ENCODE peak calls at places on chromosomes 4 and X, in eight cellular contexts. Z is stomach, O is A549, M is ovary, X is tibial nerve, T is transverse colon, R is SK-N-SH, Q is upper lobe of left lung. K is an unnamed sample.

GRCh38 chr4:159141193-159141592 is 38.3 kb downstream of the RAPGEF2 start:
- DNase-seq in Z (no peak), O (peak; percentile 1), M (no peak), X (no peak), T (no peak), R (no peak), Q (no peak), K (no peak)

GRCh38 chrX:86604620-86605019 is 456.4 kb downstream of the DACH2 start:
- DNase-seq in Z (no peak), O (no peak), M (no peak), X (no peak), T (no peak), R (no peak), Q (no peak), K (no peak)

GRCh38 chrX:47200385-47201150 is 6.9 kb downstream of the UBA1 start:
- DNase-seq in Z (no peak), O (peak; percentile 88), M (no peak), X (peak; percentile 24), T (peak; percentile 55), R (no peak), Q (no peak), K (no peak)

GRCh38 chr4:28709821-28710330 is 1849.2 kb downstream of the STIM2 start:
- DNase-seq in Z (no peak), O (no peak), M (no peak), X (no peak), T (no peak), R (no peak), Q (no peak), K (no peak)

GRCh38 chr4:94472056-94472826 is 20.5 kb downstream of the PDLIM5 start:
- DNase-seq in Z (no peak), O (no peak), M (no peak), X (no peak), T (no peak), R (no peak), Q (no peak), K (no peak)

GRCh38 chr4:149951501-149951900 is 126.7 kb upstream of the DCLK2 start:
- DNase-seq in Z (no peak), O (no peak), M (no peak), X (no peak), T (no peak), R (no peak), Q (no peak), K (no peak)

GRCh38 chrX:135081695-135082094 is 29.8 kb upstream of the RTL8A start:
- DNase-seq in Z (no peak), O (no peak), M (no peak), X (no peak), T (no peak), R (no peak), Q (no peak), K (no peak)

GRCh38 chr4:8908206-8908893 is 36.7 kb upstream of the HMX1 start:
- DNase-seq in Z (peak; percentile 24), O (no peak), M (no peak), X (no peak), T (peak; percentile 4), R (peak; percentile 27), Q (peak; percentile 14), K (peak; percentile 53)

GRCh38 chr4:105060628-105061027 is 86.0 kb upstream of the TET2 start:
- DNase-seq in Z (no peak), O (no peak), M (no peak), X (no peak), T (no peak), R (no peak), Q (no peak), K (no peak)

GRCh38 chrX:112571388-112571787 is 108.3 kb downstream of the LHFPL1 start:
- DNase-seq in Z (no peak), O (no peak), M (no peak), X (no peak), T (no peak), R (no peak), Q (no peak), K (no peak)

GRCh38 chr4:102554482-102554881 is 53.3 kb downstream of the NFKB1 start:
- DNase-seq in Z (no peak), O (no peak), M (no peak), X (no peak), T (peak; percentile 14), R (no peak), Q (no peak), K (peak; percentile 72)

GRCh38 chr4:118034061-118034785 is at the start of gene NDST3:
- DNase-seq in Z (peak; percentile 78), O (peak; percentile 75), M (peak; percentile 11), X (peak; percentile 22), T (peak; percentile 39), R (peak; percentile 81), Q (peak; percentile 65), K (no peak)

GRCh38 chr4:180028682-180029081 is 2214.5 kb upstream of the TENM3 start:
- DNase-seq in Z (no peak), O (peak; percentile 53), M (no peak), X (no peak), T (peak; percentile 23), R (peak; percentile 1), Q (peak; percentile 27), K (no peak)

GRCh38 chr4:156830356-156830755 is 141.2 kb downstream of the PDGFC start:
- DNase-seq in Z (no peak), O (no peak), M (no peak), X (no peak), T (no peak), R (no peak), Q (no peak), K (no peak)

GRCh38 chrX:55135171-55135570 is 46.4 kb downstream of the PAGE2 start:
- DNase-seq in Z (peak; percentile 48), O (peak; percentile 45), M (peak; percentile 15), X (peak; percentile 7), T (peak; percentile 43), R (peak; percentile 41), Q (peak; percentile 23), K (no peak)

GRCh38 chr4:5863461-5864113 is 29.3 kb downstream of the CRMP1 start:
- DNase-seq in Z (no peak), O (peak; percentile 62), M (no peak), X (no peak), T (no peak), R (no peak), Q (no peak), K (no peak)

GRCh38 chr4:123662827-123663226 is 266.2 kb downstream of the SPRY1 start:
- DNase-seq in Z (no peak), O (no peak), M (no peak), X (no peak), T (no peak), R (no peak), Q (no peak), K (no peak)

GRCh38 chr4:123659759-123660158 is 263.2 kb downstream of the SPRY1 start:
- DNase-seq in Z (no peak), O (peak; percentile 12), M (no peak), X (no peak), T (no peak), R (no peak), Q (no peak), K (no peak)

GRCh38 chr4:123659262-123659661 is 262.7 kb downstream of the SPRY1 start:
- DNase-seq in Z (no peak), O (no peak), M (no peak), X (no peak), T (no peak), R (no peak), Q (no peak), K (no peak)

GRCh38 chr4:123666486-123666885 is 269.9 kb downstream of the SPRY1 start:
- DNase-seq in Z (no peak), O (no peak), M (no peak), X (no peak), T (no peak), R (no peak), Q (no peak), K (no peak)

DNA sequence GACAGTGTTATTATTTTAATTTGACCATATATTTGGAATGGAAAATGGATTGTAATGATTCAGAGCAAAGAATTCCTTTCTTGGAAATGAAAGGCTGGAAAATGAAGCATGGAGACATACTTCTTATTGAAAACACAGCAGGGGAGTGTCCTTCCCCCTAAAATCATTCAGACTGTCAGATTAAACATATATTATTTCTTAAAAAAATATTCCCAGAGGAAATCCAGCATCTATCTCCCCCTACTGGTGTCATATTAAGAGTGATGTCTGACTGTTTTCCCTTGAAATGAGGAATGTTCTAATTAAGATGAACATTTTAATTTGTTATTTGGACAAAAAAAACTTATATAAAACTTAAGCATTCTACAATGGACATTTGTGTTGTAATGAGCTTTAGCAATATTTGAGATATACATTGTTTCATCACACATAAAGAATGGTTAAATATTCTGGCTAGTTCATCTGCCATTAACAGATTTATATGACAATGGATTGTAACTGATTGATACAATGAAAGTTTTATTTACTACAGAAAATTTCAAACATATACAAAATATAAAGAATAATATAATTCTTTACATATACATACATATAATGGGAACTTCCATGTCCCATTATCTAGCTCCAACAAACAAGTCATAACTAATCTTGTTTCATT is 264.6 kb downstream of the SPRY1 start:
- DNase-seq in Z (no peak), O (no peak), M (no peak), X (no peak), T (no peak), R (peak; percentile 24), Q (no peak), K (no peak)
- TF ChIP-seq CTCF in Z (peak; percentile 45), O (peak; percentile 65), M (no peak), X (peak; percentile 33), T (peak; percentile 51), R (peak; percentile 75), Q (peak; percentile 40), K (peak; percentile 29)

DNA sequence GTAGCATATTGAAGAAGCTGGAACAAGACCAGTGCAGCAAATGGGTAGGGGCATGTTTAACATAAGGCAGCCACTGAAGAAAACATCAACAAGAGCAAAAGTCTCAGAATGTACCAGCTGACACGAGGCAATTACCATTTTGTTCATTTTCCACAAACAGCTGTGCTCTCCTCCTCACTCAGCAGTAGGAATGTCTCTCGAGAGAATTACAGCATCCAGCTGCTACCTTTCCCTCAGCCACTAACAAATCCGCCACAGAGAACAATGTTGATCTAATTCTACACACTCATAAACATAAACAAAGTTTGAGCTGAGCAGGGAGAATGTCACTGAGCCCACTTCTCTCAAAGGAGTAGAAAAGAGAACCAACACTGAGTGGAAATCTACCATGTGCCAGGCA is 67.9 kb downstream of the OPHN1 start:
- DNase-seq in Z (no peak), O (no peak), M (no peak), X (no peak), T (no peak), R (no peak), Q (no peak), K (no peak)
- TF ChIP-seq EP300 in Z (no peak), O (no peak), M (no peak), X (no peak), T (no peak), R (no peak), Q (no peak), K (no peak)

GRCh38 chr4:107094332-107094731 is 58.2 kb upstream of the DKK2 start:
- DNase-seq in Z (no peak), O (no peak), M (no peak), X (no peak), T (no peak), R (no peak), Q (no peak), K (no peak)
- TF ChIP-seq CTCF in Z (no peak), O (no peak), M (no peak), X (no peak), T (peak; percentile 4), R (peak; percentile 50), Q (no peak), K (no peak)

DNA sequence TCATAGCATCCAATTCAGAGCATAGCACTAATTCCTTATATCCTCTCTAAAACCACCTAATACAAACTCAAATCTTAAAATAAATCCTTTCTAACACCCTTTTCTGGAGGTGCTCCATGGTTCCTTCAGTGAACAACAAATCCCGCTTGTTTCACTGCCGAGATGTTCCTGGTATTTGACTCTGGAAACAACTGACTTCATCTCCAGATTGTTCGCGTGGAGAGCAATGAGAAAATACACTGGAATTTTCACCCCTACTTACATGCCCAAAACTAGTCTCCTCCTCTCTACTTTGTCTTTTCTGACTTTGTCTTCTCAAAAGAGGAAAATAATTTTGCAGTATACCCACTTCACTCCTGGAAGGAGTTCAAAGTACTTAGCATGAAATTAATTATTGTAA is 129.0 kb downstream of the PLS3 start:
- DNase-seq in Z (no peak), O (no peak), M (no peak), X (no peak), T (no peak), R (no peak), Q (no peak), K (no peak)
- TF ChIP-seq EP300 in Z (no peak), O (no peak), M (no peak), X (no peak), T (no peak), R (no peak), Q (no peak), K (no peak)

K was measured in sigmoid colon.